ENCODE peak calls at places on chromosomes 7 and 10, in four cellular contexts. L is GM23338, M is prostate gland, U is HCT116. B is an unnamed sample.

GRCh38 chr10:84194424-84195043 is at the start of gene CDHR1:
- DNase-seq in L (peak), M (no peak), U (no peak), B (no peak)

GRCh38 chr10:103772096-103772845 is 83.1 kb downstream of the SH3PXD2A start:
- DNase-seq in L (peak), M (peak), U (peak), B (peak)

GRCh38 chr7:83161186-83161585 is 1.5 kb downstream of the PCLO start:
- DNase-seq in L (peak), M (no peak), U (no peak), B (no peak)

GRCh38 chr10:29806350-29806788 is 171.6 kb upstream of the SVIL start:
- DNase-seq in L (no peak), M (no peak), U (no peak), B (no peak)

GRCh38 chr7:22896917-22897316 is 74.3 kb upstream of the TOMM7 start:
- DNase-seq in L (peak), M (no peak), U (peak), B (no peak)

GRCh38 chr7:109456116-109456515 is 886.4 kb downstream of the DNAJB9 start:
- DNase-seq in L (peak), M (no peak), U (no peak), B (no peak)

GRCh38 chr7:19665399-19666008 is 43.3 kb downstream of the POLR1F start:
- DNase-seq in L (peak), M (no peak), U (peak), B (no peak)

GRCh38 chr7:50197547-50197946 is 104.5 kb upstream of the ZPBP start:
- DNase-seq in L (peak), M (no peak), U (peak), B (no peak)

GRCh38 chr10:79178614-79179403 is 110.0 kb downstream of the ZMIZ1 start:
- DNase-seq in L (no peak), M (no peak), U (no peak), B (no peak)

GRCh38 chr10:4396401-4397283 is 429.4 kb upstream of the AKR1E2 start:
- DNase-seq in L (no peak), M (no peak), U (no peak), B (no peak)

GRCh38 chr7:147170341-147171012 is 1053.9 kb downstream of the CNTNAP2 start:
- DNase-seq in L (no peak), M (no peak), U (no peak), B (no peak)

GRCh38 chr10:33952692-33953360 is 618.4 kb upstream of the NRP1 start:
- DNase-seq in L (no peak), M (no peak), U (no peak), B (no peak)

GRCh38 chr10:76984559-76985443 is 652.8 kb downstream of the KCNMA1 start:
- DNase-seq in L (peak), M (peak), U (peak), B (no peak)

DNA sequence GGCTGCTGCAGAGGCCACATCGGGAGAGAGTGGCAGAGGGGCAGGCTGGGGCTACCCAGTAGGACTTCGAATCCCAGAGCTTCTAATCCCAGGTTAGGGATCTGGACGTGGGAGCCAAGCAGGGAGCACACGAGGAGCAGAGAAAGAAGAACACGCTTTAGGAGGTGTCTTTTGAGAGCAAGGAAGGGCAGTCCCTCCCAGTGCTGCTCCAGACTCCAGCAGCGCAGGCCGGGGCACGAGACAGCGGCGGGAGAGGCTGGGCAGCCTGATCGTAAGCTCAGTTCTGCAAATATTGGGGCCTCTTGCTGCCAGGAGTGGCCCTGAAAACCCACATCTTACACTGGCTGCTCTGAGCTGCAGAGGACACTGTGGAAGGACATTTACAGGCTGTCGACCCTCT is 75.9 kb downstream of the HIPK2 start:
- DNase-seq in L (no peak), M (no peak), U (no peak), B (no peak)
- TF ChIP-seq POLR2AphosphoS5 in L (no peak), M (no peak), U (no peak), B (no peak)

GRCh38 chr10:106982248-106982647 is 182.3 kb downstream of the SORCS1 start:
- DNase-seq in L (no peak), M (no peak), U (no peak), B (no peak)
- TF ChIP-seq POLR2AphosphoS5 in L (no peak), M (no peak), U (no peak), B (no peak)

GRCh38 chr10:74418285-74418872 is 267.4 kb downstream of the ADK start:
- DNase-seq in L (peak), M (no peak), U (no peak), B (no peak)

GRCh38 chr10:74415440-74415839 is 264.4 kb downstream of the ADK start:
- DNase-seq in L (no peak), M (no peak), U (no peak), B (no peak)

GRCh38 chr10:74417397-74417796 is 266.4 kb downstream of the ADK start:
- DNase-seq in L (no peak), M (no peak), U (no peak), B (no peak)

GRCh38 chr10:74424565-74424964 is 273.5 kb downstream of the ADK start:
- DNase-seq in L (no peak), M (no peak), U (no peak), B (no peak)

DNA sequence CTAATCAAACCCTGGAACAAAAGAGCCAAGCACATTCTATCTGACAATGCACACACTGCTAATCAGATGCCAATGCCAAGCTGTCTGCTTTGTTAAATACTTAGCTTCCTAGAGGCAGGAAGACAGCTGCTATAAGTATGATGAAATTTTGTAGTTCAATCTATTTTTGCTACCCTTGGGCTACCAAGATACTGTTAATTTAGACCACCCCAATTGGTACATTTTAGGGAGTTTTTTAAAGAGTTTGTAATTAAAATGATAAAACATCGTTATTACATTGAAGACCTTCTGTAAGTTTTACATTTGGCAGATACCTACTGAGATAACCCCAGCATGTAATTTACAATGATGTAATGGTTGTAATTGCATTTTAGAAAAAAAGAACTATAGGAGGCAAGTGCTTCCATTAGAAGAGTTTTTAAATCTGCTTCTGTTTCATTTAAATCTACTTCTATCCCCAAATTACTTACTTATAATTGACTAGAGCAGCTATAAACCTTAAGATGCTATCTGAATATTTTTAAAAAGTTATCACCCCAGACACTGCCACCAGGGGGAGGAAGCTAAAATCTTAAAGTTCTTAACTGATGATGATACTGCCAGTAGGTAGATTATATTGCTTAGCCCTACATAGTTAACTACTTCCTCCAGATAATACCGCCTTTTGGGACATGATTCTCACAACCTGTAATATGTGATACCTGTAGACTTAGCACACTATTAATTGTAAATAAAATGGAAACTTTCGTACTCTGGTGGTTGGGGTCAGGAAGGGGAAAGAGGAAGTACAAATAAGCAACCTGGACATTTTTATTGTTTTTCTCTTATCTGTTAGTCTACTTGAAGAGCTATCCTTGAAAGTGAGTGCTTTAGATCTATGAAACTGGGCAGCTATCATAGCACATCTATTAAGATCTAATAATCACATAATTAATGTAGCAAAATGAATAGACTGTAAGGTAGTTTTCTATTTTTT is 268.8 kb downstream of the ADK start:
- DNase-seq in L (peak), M (no peak), U (peak), B (no peak)
- TF ChIP-seq POLR2AphosphoS5 in L (no peak), M (no peak), U (no peak), B (no peak)

DNA sequence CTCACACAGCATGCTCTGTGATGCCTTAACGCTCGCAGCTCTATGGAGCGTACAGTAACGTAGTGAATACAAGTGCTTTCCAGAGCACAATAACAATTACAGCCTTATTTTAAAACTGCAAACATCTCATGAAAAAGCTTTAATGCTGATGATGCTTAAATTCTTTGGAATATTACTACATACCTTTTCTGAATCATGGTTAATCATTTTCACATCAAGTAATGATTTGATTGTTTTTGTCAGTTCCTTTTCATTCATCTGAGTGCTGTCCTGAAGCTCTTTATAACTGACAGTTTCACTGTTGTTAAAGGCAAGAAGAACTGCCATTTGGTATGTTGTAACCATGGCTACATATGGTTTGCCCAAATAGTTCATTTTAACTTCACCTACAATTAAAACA is 74.1 kb downstream of the CUL2 start:
- DNase-seq in L (no peak), M (no peak), U (no peak), B (no peak)
- TF ChIP-seq POLR2AphosphoS5 in L (no peak), M (no peak), U (no peak), B (no peak)

DNA sequence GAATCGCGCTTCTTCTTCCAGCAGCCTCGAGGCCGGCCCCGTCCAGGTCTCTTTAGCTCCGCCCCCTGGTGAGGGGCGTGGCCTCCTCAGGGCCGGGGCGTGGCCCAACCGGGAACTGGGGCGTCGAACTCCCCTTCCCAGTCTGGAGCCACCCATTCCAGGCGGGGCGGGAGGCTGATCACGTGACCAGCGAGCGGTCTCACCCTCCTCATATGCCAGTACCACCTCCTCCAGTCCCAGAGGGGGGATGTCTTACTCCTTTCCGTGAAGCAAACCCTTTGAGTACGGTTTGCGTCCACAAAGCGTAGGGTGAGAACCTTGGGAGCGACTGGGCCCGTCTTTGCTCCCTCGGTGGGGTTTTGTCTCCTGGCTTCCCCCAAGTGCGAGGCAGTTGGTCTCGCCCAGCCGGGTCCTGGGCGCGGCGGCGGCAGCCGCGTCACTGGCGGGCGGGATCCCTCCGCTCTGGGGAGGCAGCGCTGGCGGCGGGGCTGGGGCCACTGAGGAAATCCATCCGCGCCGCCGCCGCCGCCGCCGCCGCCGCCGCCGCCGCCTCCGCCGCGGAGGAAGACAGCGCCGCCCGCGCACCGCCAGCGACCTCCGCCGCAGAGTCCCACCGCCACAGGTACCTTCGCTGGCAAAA is at the start of gene GNB2:
- DNase-seq in L (peak), M (peak), U (peak), B (peak)
- TF ChIP-seq POLR2AphosphoS5 in L (peak), M (peak), U (peak), B (peak)

DNA sequence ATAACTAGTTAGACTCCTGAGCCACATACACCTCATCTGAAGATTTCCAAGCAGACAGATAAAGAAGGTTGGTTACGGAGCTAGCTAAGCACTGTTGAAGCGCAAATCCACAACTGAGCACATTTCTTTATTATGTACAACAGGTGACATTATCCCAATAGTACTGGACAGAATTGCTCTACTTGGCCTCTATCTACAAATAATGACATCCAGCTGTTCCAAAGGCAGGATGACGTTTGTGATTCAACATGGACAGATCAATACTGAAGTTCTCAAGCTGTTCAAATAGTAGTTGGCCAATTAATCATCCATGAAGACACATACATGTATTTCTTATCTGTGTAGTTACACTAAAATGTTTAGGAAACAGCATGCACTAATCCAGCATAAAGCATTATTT is 101.0 kb downstream of the UBE2H start:
- DNase-seq in L (no peak), M (no peak), U (no peak), B (no peak)
- TF ChIP-seq POLR2AphosphoS5 in L (no peak), M (no peak), U (no peak), B (no peak)

GRCh38 chr7:5692112-5692844 is 89.2 kb downstream of the RNF216 start:
- DNase-seq in L (no peak), M (peak), U (no peak), B (peak)

GRCh38 chr7:5691536-5692090 is 89.8 kb downstream of the RNF216 start:
- DNase-seq in L (no peak), M (no peak), U (no peak), B (no peak)

GRCh38 chr7:5694221-5694754 is 87.2 kb downstream of the RNF216 start:
- DNase-seq in L (no peak), M (no peak), U (no peak), B (no peak)

GRCh38 chr7:5693529-5693928 is 87.9 kb downstream of the RNF216 start:
- DNase-seq in L (peak), M (no peak), U (no peak), B (no peak)

DNA sequence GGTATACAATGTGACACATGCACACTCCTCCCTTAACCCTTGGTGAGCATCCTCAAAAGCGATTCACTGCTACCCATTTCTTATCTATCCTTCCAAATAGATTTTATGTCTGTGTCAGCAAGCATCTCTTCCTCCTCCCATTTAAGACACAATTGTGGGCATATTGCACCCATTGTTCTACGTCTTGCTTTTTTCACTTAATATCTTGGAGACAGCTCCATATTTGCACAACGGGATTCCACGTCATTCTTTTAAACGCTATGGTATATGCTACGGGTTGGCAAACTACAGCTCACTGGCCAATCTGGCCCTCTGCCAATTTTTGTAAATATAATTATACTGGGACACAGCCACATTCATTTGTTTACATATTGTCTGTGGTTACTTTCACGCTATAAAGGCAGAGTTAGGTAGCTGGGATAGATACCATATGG is 88.6 kb downstream of the RNF216 start:
- DNase-seq in L (no peak), M (no peak), U (no peak), B (no peak)
- TF ChIP-seq POLR2AphosphoS5 in L (no peak), M (no peak), U (no peak), B (no peak)

DNA sequence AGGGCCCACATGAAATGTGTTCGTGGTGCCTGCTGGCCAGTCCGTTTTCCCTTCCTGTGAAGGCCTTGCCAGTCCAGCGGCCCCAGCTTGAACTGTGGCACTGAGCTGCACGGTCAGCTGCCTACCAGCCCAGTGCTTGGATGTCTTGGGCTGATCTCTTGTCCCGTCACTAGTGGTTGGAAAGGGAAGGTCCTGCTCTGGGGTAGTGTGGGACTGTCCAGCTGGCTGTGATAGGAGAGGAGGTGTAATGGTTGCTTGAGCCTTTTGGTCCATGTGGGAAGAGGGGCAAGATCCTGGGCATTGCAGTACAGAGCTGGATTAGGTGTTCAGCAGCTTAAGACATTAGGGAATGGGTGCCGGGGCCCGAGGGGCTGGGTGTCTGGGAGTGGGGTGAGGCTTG is 15.0 kb downstream of the BUD23 start:
- DNase-seq in L (no peak), M (no peak), U (no peak), B (no peak)
- TF ChIP-seq POLR2AphosphoS5 in L (no peak), M (no peak), U (peak), B (no peak)

GRCh38 chr7:86485842-86486241 is 157.9 kb upstream of the GRM3 start:
- DNase-seq in L (no peak), M (no peak), U (no peak), B (no peak)
- TF ChIP-seq POLR2AphosphoS5 in L (no peak), M (no peak), U (no peak), B (no peak)